ENCODE peak calls at places on chromosomes 11 and 22, in six cellular contexts. One of them, this sample, is unnamed.

GRCh38 chr11:102407901-102408300 is 44.7 kb downstream of the TMEM123 start:
- DNase-seq in mesenchymal stem cell: no peak
- DNase-seq in H1: no peak
- DNase-seq in mesendoderm: no peak
- DNase-seq in IMR-90: no peak
- DNase-seq in H9: no peak
- DNase-seq in this sample: no peak

GRCh38 chr11:42315267-42315666 is 855.8 kb upstream of the LRRC4C start:
- DNase-seq in mesenchymal stem cell: peak; percentile 1
- DNase-seq in H1: no peak
- DNase-seq in mesendoderm: no peak
- DNase-seq in IMR-90: no peak
- DNase-seq in H9: no peak
- DNase-seq in this sample: no peak

GRCh38 chr11:2287102-2287501 is 14.6 kb downstream of the C11orf21 start:
- DNase-seq in mesenchymal stem cell: no peak
- DNase-seq in H1: no peak
- DNase-seq in mesendoderm: no peak
- DNase-seq in IMR-90: no peak
- DNase-seq in H9: peak; percentile 22
- DNase-seq in this sample: no peak

GRCh38 chr22:46027219-46028068 is 50.5 kb upstream of the WNT7B start:
- DNase-seq in mesenchymal stem cell: no peak
- DNase-seq in H1: no peak
- DNase-seq in mesendoderm: peak; percentile 39
- DNase-seq in IMR-90: no peak
- DNase-seq in H9: no peak
- DNase-seq in this sample: no peak

GRCh38 chr11:16297332-16297731 is 59.0 kb downstream of the SOX6 start:
- DNase-seq in mesenchymal stem cell: no peak
- DNase-seq in H1: no peak
- DNase-seq in mesendoderm: no peak
- DNase-seq in IMR-90: no peak
- DNase-seq in H9: no peak
- DNase-seq in this sample: no peak

GRCh38 chr11:134045799-134046635 is 22.9 kb upstream of the JAM3 start:
- DNase-seq in mesenchymal stem cell: peak; percentile 21
- DNase-seq in H1: no peak
- DNase-seq in mesendoderm: peak; percentile 60
- DNase-seq in IMR-90: no peak
- DNase-seq in H9: peak; percentile 72
- DNase-seq in this sample: no peak

GRCh38 chr11:62324738-62325556 is 12.3 kb upstream of the ASRGL1 start:
- DNase-seq in mesenchymal stem cell: peak; percentile 12
- DNase-seq in H1: peak; percentile 91
- DNase-seq in mesendoderm: peak; percentile 86
- DNase-seq in IMR-90: peak; percentile 18
- DNase-seq in H9: peak; percentile 89
- DNase-seq in this sample: peak; percentile 38

GRCh38 chr11:7668911-7669310 is 4.4 kb downstream of the CYB5R2 start:
- DNase-seq in mesenchymal stem cell: no peak
- DNase-seq in H1: no peak
- DNase-seq in mesendoderm: peak; percentile 59
- DNase-seq in IMR-90: no peak
- DNase-seq in H9: no peak
- DNase-seq in this sample: no peak

GRCh38 chr22:32407936-32408335 is 4.1 kb downstream of the RTCB start:
- DNase-seq in mesenchymal stem cell: no peak
- DNase-seq in H1: no peak
- DNase-seq in mesendoderm: no peak
- DNase-seq in IMR-90: no peak
- DNase-seq in H9: no peak
- DNase-seq in this sample: no peak

GRCh38 chr11:96054870-96055705 is 131.2 kb upstream of the MTMR2 start:
- DNase-seq in mesenchymal stem cell: peak; percentile 67
- DNase-seq in H1: no peak
- DNase-seq in mesendoderm: peak; percentile 71
- DNase-seq in IMR-90: peak; percentile 64
- DNase-seq in H9: no peak
- DNase-seq in this sample: peak; percentile 71

GRCh38 chr11:36131719-36132349 is 157.4 kb downstream of the COMMD9 start:
- DNase-seq in mesenchymal stem cell: peak; percentile 59
- DNase-seq in H1: peak; percentile 66
- DNase-seq in mesendoderm: peak; percentile 78
- DNase-seq in IMR-90: peak; percentile 63
- DNase-seq in H9: peak; percentile 69
- DNase-seq in this sample: peak; percentile 46

GRCh38 chr11:47714554-47715081 is 551 bp downstream of the AGBL2 start:
- DNase-seq in mesenchymal stem cell: peak; percentile 35
- DNase-seq in H1: no peak
- DNase-seq in mesendoderm: peak; percentile 39
- DNase-seq in IMR-90: no peak
- DNase-seq in H9: no peak
- DNase-seq in this sample: peak; percentile 3

GRCh38 chr11:95764267-95764898 is 25.2 kb downstream of the FAM76B start:
- DNase-seq in mesenchymal stem cell: peak; percentile 65
- DNase-seq in H1: no peak
- DNase-seq in mesendoderm: peak; percentile 49
- DNase-seq in IMR-90: peak; percentile 67
- DNase-seq in H9: no peak
- DNase-seq in this sample: no peak

GRCh38 chr11:77879218-77879617 is 58.3 kb downstream of the AAMDC start:
- DNase-seq in mesenchymal stem cell: peak; percentile 30
- DNase-seq in H1: no peak
- DNase-seq in mesendoderm: no peak
- DNase-seq in IMR-90: peak; percentile 50
- DNase-seq in H9: no peak
- DNase-seq in this sample: no peak

GRCh38 chr11:76825726-76826396 is 34.9 kb upstream of the ACER3 start:
- DNase-seq in mesenchymal stem cell: no peak
- DNase-seq in H1: no peak
- DNase-seq in mesendoderm: no peak
- DNase-seq in IMR-90: no peak
- DNase-seq in H9: no peak
- DNase-seq in this sample: no peak
- H4K8ac ChIP-seq in mesenchymal stem cell: no peak overlapping the region
- H4K8ac ChIP-seq in H1: no peak overlapping the region
- H4K8ac ChIP-seq in mesendoderm: no peak overlapping the region
- H4K8ac ChIP-seq in IMR-90: no peak overlapping the region
- H4K8ac ChIP-seq in H9: no peak overlapping the region
- H4K8ac ChIP-seq in this sample: no peak overlapping the region

GRCh38 chr11:119029069-119029339 is 1.7 kb downstream of the SLC37A4 start:
- DNase-seq in mesenchymal stem cell: no peak
- DNase-seq in H1: no peak
- DNase-seq in mesendoderm: no peak
- DNase-seq in IMR-90: no peak
- DNase-seq in H9: no peak
- DNase-seq in this sample: no peak

GRCh38 chr11:119028346-119029068 is 2.2 kb downstream of the SLC37A4 start:
- DNase-seq in mesenchymal stem cell: no peak
- DNase-seq in H1: no peak
- DNase-seq in mesendoderm: peak; percentile 67
- DNase-seq in IMR-90: no peak
- DNase-seq in H9: no peak
- DNase-seq in this sample: no peak

GRCh38 chr11:119029340-119030028 is 1.2 kb downstream of the SLC37A4 start:
- DNase-seq in mesenchymal stem cell: peak; percentile 44
- DNase-seq in H1: no peak
- DNase-seq in mesendoderm: peak; percentile 35
- DNase-seq in IMR-90: no peak
- DNase-seq in H9: no peak
- DNase-seq in this sample: no peak

GRCh38 chr11:119030329-119031047 is at the start of gene SLC37A4:
- DNase-seq in mesenchymal stem cell: peak; percentile 96
- DNase-seq in H1: peak; percentile 100
- DNase-seq in mesendoderm: peak; percentile 99
- DNase-seq in IMR-90: peak; percentile 97
- DNase-seq in H9: peak; percentile 99
- DNase-seq in this sample: peak; percentile 93

GRCh38 chr11:119030029-119030328 is 698 bp downstream of the SLC37A4 start:
- DNase-seq in mesenchymal stem cell: no peak
- DNase-seq in H1: no peak
- DNase-seq in mesendoderm: no peak
- DNase-seq in IMR-90: no peak
- DNase-seq in H9: no peak
- DNase-seq in this sample: no peak
- H4K8ac ChIP-seq in mesenchymal stem cell: no peak overlapping the region
- H4K8ac ChIP-seq in H1: peak overlapping the region; percentile 47
- H4K8ac ChIP-seq in mesendoderm: no peak overlapping the region
- H4K8ac ChIP-seq in IMR-90: no peak overlapping the region
- H4K8ac ChIP-seq in H9: no peak overlapping the region
- H4K8ac ChIP-seq in this sample: no peak overlapping the region

DNA sequence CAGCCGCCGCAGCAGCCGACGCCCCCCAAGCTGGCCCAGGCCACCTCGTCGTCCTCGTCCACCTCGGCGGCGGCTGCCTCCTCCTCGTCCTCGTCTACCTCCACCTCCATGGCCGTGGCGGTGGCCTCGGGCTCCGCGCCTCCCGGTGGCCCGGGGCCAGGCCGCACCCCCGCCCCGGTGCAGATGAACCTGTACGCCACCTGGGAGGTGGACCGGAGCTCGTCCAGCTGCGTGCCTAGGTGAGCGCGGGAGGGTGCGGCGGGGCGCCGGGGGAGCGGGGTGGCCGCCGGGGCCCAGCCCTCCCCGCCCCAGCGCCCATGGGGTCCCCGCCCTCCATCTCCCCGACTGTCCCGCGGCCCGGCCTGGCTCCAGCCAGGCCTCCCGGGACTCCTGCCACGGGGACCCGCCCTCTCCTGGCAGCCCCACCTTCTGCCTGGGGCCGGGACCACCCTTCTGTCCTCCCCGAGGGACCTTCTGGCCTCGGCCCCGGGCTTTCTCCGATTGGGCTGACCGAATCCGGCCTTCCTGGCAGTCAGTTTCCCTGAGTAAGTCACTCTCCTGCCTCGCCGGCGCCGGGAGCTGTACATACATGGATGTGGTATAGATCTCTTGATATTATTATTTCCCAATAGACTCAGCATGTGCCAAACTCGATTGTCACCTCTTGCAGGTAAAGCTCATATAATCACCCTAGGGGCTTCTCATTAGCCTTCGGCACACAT is 693 bp downstream of the PACS1 start:
- DNase-seq in mesenchymal stem cell: peak; percentile 56
- DNase-seq in H1: peak; percentile 71
- DNase-seq in mesendoderm: peak; percentile 36
- DNase-seq in IMR-90: peak; percentile 28
- DNase-seq in H9: peak; percentile 44
- DNase-seq in this sample: no peak
- H4K8ac ChIP-seq in mesenchymal stem cell: peak overlapping the region; percentile 62
- H4K8ac ChIP-seq in H1: peak overlapping the region; percentile 71
- H4K8ac ChIP-seq in mesendoderm: no peak overlapping the region
- H4K8ac ChIP-seq in IMR-90: no peak overlapping the region
- H4K8ac ChIP-seq in H9: no peak overlapping the region
- H4K8ac ChIP-seq in this sample: no peak overlapping the region

GRCh38 chr11:563812-564578 is 3.2 kb downstream of the RASSF7 start:
- DNase-seq in mesenchymal stem cell: no peak
- DNase-seq in H1: no peak
- DNase-seq in mesendoderm: no peak
- DNase-seq in IMR-90: no peak
- DNase-seq in H9: no peak
- DNase-seq in this sample: no peak
- H4K8ac ChIP-seq in mesenchymal stem cell: no peak overlapping the region
- H4K8ac ChIP-seq in H1: no peak overlapping the region
- H4K8ac ChIP-seq in mesendoderm: no peak overlapping the region
- H4K8ac ChIP-seq in IMR-90: no peak overlapping the region
- H4K8ac ChIP-seq in H9: no peak overlapping the region
- H4K8ac ChIP-seq in this sample: no peak overlapping the region

DNA sequence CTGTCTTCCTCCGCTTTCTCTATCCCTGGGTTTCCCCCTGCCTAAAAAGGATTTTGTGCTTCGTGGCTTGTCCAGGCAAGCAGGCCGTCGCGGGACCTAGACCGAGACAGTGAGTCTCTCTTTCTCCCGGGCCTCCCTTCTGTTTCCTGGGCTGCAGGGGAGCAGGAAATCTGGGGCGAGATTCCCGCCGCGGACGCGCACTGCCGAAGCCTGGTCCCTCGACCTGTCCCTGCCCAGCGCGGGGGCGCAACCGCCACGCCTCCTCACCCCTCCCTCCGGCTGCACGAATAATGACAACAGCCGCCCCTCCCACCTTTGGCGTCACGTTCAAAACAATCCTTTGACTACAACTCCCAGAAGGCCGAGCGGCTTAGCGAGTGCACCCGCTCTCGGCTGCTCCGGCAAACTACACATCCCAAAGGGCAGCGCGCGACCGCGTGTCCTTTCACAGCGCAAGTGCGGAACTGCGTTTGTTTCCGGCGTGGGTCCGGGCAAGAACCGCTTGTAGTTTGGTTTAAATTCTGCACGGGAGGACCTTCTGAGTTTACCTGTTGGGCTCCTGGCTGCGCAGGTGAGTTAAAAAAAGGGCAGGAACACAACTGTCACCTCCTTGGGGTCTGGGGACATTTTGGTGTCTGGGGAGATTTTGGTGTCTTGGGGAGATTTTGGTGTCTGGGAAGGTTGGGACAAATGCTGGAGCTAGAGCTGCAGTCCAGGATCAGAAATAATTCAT is at the start of gene CLP1:
- DNase-seq in mesenchymal stem cell: peak; percentile 99
- DNase-seq in H1: peak; percentile 97
- DNase-seq in mesendoderm: peak; percentile 100
- DNase-seq in IMR-90: peak; percentile 99
- DNase-seq in H9: peak; percentile 99
- DNase-seq in this sample: peak; percentile 98
- H4K8ac ChIP-seq in mesenchymal stem cell: peak within 1 kb of the TSS; percentile 86
- H4K8ac ChIP-seq in H1: no peak within 1 kb of the TSS
- H4K8ac ChIP-seq in mesendoderm: no peak within 1 kb of the TSS
- H4K8ac ChIP-seq in IMR-90: peak within 1 kb of the TSS; percentile 79
- H4K8ac ChIP-seq in H9: no peak within 1 kb of the TSS
- H4K8ac ChIP-seq in this sample: no peak within 1 kb of the TSS

DNA sequence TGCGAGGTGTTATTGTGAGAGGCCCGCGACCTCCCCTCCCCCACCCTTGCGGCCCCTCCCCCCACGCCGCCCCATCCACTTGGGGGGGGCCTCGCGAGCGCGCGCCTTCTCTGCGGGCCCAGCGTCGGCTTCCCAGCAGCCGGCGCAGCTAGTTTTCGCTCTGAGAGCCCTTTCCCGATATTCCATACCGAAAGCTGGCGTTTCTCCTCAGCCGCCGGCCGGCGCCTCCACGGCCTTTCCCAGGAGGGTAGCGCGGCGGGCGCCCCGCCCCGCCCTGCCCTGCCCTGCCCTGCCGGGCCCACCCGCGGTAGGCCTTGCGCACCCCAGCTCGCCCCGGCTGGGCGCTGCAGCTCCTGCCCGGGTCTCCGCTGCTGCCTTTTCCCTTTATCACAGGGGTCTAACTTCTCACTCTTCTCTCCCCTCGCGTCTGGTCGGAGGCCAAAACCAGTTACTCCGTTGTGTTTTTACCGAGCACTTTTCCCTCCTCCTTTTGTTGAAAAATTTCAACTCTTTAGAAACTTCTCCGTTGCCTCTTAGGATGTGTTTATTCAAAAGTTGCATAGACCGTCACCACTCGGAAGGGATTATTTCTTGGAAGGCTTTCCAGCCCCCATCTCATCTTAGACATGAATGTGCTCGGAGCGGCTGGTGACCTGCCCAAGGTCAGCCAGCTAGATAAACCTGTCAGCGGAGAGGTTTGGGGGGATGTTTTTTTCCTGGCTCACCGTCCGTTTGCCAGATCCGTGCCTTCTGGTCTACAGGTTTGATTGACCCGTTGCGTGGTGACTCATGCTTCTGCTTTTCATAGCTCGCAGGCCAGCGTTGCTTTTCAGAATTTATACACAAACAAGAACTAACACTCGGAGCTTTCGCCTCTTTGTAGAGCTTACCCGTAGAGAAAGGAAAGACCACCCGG is 648 bp downstream of the PAFAH1B2 start:
- DNase-seq in mesenchymal stem cell: peak; percentile 84
- DNase-seq in H1: no peak
- DNase-seq in mesendoderm: peak; percentile 51
- DNase-seq in IMR-90: peak; percentile 86
- DNase-seq in H9: no peak
- DNase-seq in this sample: peak; percentile 3
- H4K8ac ChIP-seq in mesenchymal stem cell: peak overlapping the region; percentile 98
- H4K8ac ChIP-seq in H1: peak overlapping the region; percentile 97
- H4K8ac ChIP-seq in mesendoderm: peak overlapping the region; percentile 79
- H4K8ac ChIP-seq in IMR-90: peak overlapping the region; percentile 60
- H4K8ac ChIP-seq in H9: no peak overlapping the region
- H4K8ac ChIP-seq in this sample: no peak overlapping the region